ENCODE peak calls at places on chromosomes 3 and 15, in five cellular contexts. C is hepatocyte, F is transverse colon, N is uterus, T is mesendoderm. X is an unnamed sample. For H3K27me3 and H3K4me1, the result is how much of the 10 kb centered on the place peaks cover.

GRCh38 chr3:40207796-40208195 is 101.7 kb upstream of the EIF1B start:
- DNase-seq in C (no peak), F (no peak), N (no peak), T (no peak), X (no peak)

GRCh38 chr15:64502537-64502936 is 42.2 kb downstream of the ZNF609 start:
- DNase-seq in C (no peak), F (no peak), N (no peak), T (no peak), X (no peak)

GRCh38 chr3:99023590-99024192 is 122.2 kb upstream of the DCBLD2 start:
- DNase-seq in C (peak), F (no peak), N (no peak), T (peak), X (no peak)

GRCh38 chr3:99714575-99714974 is 76.2 kb downstream of the COL8A1 start:
- DNase-seq in C (no peak), F (no peak), N (no peak), T (no peak), X (no peak)

GRCh38 chr3:50224639-50225038 is 11.4 kb upstream of the GNAI2 start:
- DNase-seq in C (no peak), F (no peak), N (no peak), T (no peak), X (no peak)

GRCh38 chr15:71189723-71190122 is 74.5 kb downstream of the THSD4 start:
- DNase-seq in C (no peak), F (no peak), N (no peak), T (no peak), X (no peak)

GRCh38 chr15:64426845-64427465 is 33.4 kb upstream of the ZNF609 start:
- DNase-seq in C (peak), F (no peak), N (no peak), T (peak), X (no peak)

GRCh38 chr15:40105517-40106202 is 3.0 kb downstream of the BMF start:
- DNase-seq in C (no peak), F (no peak), N (no peak), T (no peak), X (peak)

GRCh38 chr15:70880781-70881180 is 11.5 kb downstream of the THAP10 start:
- DNase-seq in C (no peak), F (no peak), N (no peak), T (no peak), X (no peak)

GRCh38 chr3:177451940-177452484 is 254.7 kb upstream of the TBL1XR1 start:
- DNase-seq in C (no peak), F (no peak), N (no peak), T (no peak), X (no peak)

GRCh38 chr3:148932976-148933375 is 58.4 kb upstream of the GYG1 start:
- DNase-seq in C (no peak), F (no peak), N (no peak), T (no peak), X (no peak)

GRCh38 chr3:127978636-127979035 is 63.6 kb downstream of the KBTBD12 start:
- DNase-seq in C (no peak), F (no peak), N (no peak), T (no peak), X (no peak)

GRCh38 chr3:32510075-32510724 is 7.5 kb upstream of the CMTM6 start:
- DNase-seq in C (peak), F (peak), N (peak), T (peak), X (peak)

GRCh38 chr3:167854846-167855245 is 119.3 kb downstream of the SERPINI1 start:
- DNase-seq in C (no peak), F (no peak), N (no peak), T (no peak), X (no peak)

GRCh38 chr15:37137221-37137620 is 36.9 kb upstream of the MEIS2 start:
- DNase-seq in C (no peak), F (no peak), N (no peak), T (no peak), X (no peak)

GRCh38 chr3:36932979-36933378 is 11.9 kb downstream of the TRANK1 start:
- DNase-seq in C (no peak), F (no peak), N (no peak), T (peak), X (no peak)

DNA sequence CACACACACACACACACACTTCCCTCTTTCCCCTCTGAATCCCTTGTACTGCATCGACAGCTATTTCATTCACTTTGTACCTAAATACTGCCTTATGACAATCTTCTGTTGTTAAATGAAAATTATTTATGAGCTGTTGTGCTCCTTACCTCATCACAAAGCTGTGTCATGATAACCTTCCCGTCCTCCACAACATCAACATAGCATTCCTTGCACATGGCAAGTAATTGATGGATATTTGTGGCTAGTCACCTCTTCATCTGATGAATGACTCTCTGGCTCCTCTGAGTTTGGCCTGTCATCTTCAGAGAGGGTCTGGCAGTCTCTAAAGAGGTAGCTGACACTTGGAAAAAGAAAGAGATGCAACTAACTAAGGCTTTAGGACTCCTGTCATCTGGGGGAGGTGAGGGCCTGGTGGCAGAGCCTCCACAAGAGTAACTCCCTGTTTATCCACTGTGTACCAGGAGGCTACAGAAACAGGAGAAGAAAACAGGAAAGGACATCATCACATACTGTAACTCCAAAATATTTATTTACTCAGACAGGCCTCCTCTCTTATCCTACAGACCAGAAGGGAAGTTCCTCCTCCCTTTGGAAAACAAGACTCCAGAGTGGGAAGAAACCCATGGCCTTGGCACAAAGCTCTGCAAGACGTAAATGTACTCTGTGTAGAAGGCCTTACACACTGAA is 40.3 kb upstream of the AKAP13 start:
- DNase-seq in C (no peak), F (no peak), N (no peak), T (no peak), X (no peak)
- H3K27ac ChIP-seq in C (no peak), F (no peak), N (peak), T (no peak), X (no peak)

GRCh38 chr15:79086814-79087213 is 3.8 kb downstream of the RASGRF1 start:
- DNase-seq in C (no peak), F (no peak), N (no peak), T (no peak), X (no peak)
- H3K27me3 ChIP-seq in C (half or more), F (half or more), N (under half), T (under half), X (under half)

GRCh38 chr3:172154768-172155649 is 115.6 kb downstream of the FNDC3B start:
- DNase-seq in C (no peak), F (peak), N (no peak), T (no peak), X (no peak)

GRCh38 chr3:172153335-172153861 is 114.0 kb downstream of the FNDC3B start:
- DNase-seq in C (peak), F (peak), N (peak), T (peak), X (peak)

GRCh38 chr3:172156309-172156998 is 117.1 kb downstream of the FNDC3B start:
- DNase-seq in C (no peak), F (no peak), N (no peak), T (peak), X (no peak)

GRCh38 chr3:172157566-172158258 is 118.3 kb downstream of the FNDC3B start:
- DNase-seq in C (no peak), F (no peak), N (no peak), T (no peak), X (no peak)

GRCh38 chr3:172155880-172156279 is 116.5 kb downstream of the FNDC3B start:
- DNase-seq in C (no peak), F (no peak), N (no peak), T (no peak), X (no peak)
- H3K4me1 ChIP-seq in C (under half), F (under half), N (under half), T (under half), X (under half)

GRCh38 chr15:94057305-94057704 is 174.1 kb upstream of the MCTP2 start:
- DNase-seq in C (no peak), F (no peak), N (no peak), T (no peak), X (no peak)
- H3K27ac ChIP-seq in C (no peak), F (no peak), N (no peak), T (no peak), X (no peak)

DNA sequence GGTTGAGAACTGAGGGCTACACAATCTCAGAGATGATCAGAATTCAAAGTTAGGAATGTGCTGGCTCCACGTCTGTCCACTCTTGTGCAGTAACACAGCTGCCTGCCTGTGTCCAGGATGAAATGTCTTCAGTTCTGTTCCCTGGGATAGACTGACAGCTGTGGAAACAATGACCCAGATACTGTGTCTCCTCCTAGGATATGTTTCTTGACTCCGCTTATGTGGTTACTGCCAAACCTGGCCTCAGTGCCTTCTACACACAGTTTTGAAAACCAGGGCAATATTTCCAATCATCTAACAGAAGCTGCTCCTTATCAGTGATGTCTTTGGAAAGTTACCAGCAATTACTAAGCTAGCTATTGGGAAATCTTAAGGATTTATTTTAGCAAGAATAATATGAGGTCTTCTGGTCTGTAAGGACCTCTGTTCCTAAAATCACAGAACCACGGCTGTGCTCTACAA is 67.6 kb downstream of the NOX5 start:
- DNase-seq in C (no peak), F (no peak), N (peak), T (no peak), X (no peak)
- H3K27me3 ChIP-seq in C (under half), F (under half), N (under half), T (under half), X (under half)

GRCh38 chr15:101203607-101204006 is 48.2 kb downstream of the CHSY1 start:
- DNase-seq in C (no peak), F (no peak), N (no peak), T (no peak), X (no peak)
- H3K4me1 ChIP-seq in C (under half), F (under half), N (under half), T (under half), X (under half)

X was measured in Peyer's patch.